ENCODE peak calls at places on chromosome 1, in six cellular contexts. O is Caco-2, V is AG04449, F is neural crest cell, Y is omental fat pad, I is Calu3. H is an unnamed sample.

GRCh38 chr1:214259353-214259982 is 21.5 kb upstream of the SMYD2 start:
- DNase-seq in O (no peak), I (no peak), Y (no peak), V (no peak), F (no peak), H (no peak)

GRCh38 chr1:117318456-117318855 is 48.8 kb upstream of the MAN1A2 start:
- DNase-seq in F (no peak), Y (no peak), O (no peak), I (no peak), V (no peak), H (no peak)

GRCh38 chr1:116934586-116935207 is 25.0 kb downstream of the PTGFRN start:
- DNase-seq in F (no peak), I (no peak), Y (no peak), O (no peak), V (no peak), H (peak)

GRCh38 chr1:201594575-201595245 is 55.8 kb downstream of the NAV1 start:
- DNase-seq in V (no peak), Y (no peak), O (no peak), F (peak), I (peak), H (no peak)

GRCh38 chr1:11749203-11749689 is 12.7 kb upstream of the C1orf167 start:
- DNase-seq in F (no peak), V (no peak), Y (no peak), I (peak), O (peak), H (peak)

GRCh38 chr1:2234762-2235113 is 6.6 kb downstream of the SKI start:
- DNase-seq in I (no peak), F (no peak), Y (no peak), V (no peak), O (no peak), H (no peak)

GRCh38 chr1:211653907-211654553 is 21.4 kb downstream of the NEK2 start:
- DNase-seq in I (no peak), F (no peak), V (no peak), Y (no peak), O (no peak), H (no peak)

GRCh38 chr1:21338568-21339401 is 48.5 kb upstream of the ECE1 start:
- DNase-seq in F (no peak), V (no peak), I (peak), Y (no peak), O (peak), H (no peak)

GRCh38 chr1:6743189-6744101 is 41.8 kb upstream of the CAMTA1 start:
- DNase-seq in Y (no peak), I (peak), O (no peak), F (no peak), V (peak), H (peak)

GRCh38 chr1:221556435-221556834 is 185.5 kb downstream of the DUSP10 start:
- DNase-seq in Y (no peak), F (no peak), I (no peak), V (no peak), O (no peak), H (no peak)

GRCh38 chr1:221555689-221556433 is 186.0 kb downstream of the DUSP10 start:
- DNase-seq in Y (no peak), I (no peak), V (no peak), F (no peak), O (no peak), H (no peak)

GRCh38 chr1:221562542-221563475 is 179.1 kb downstream of the DUSP10 start:
- DNase-seq in Y (no peak), O (no peak), I (no peak), F (no peak), V (no peak), H (no peak)

DNA sequence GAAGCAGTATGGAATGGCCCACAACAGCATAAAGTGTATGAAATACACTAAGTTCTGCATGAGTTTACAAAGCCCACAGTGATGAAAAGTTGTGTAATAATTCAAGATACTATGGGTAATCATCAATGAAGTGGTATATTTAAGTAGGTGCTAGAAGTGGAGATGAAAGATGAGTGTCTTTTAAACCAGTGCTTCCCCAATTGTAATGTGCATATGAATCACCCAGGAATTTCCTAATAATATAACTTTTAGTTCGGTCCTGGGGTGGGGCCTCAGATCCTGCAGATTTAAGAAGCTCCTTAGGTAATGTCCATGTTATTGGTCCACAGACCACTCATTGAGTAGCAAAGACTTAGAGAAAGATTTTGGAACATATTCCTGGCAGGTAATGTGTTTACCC is 184.9 kb downstream of the DUSP10 start:
- DNase-seq in V (no peak), I (no peak), O (no peak), F (no peak), Y (no peak), H (no peak)
- TF ChIP-seq CTCF in V (no peak), I (no peak), O (no peak), F (no peak), Y (no peak), H (no peak)

GRCh38 chr1:118461154-118461553 is 276.1 kb upstream of the SPAG17 start:
- DNase-seq in Y (no peak), I (no peak), F (no peak), V (no peak), O (no peak), H (no peak)
- TF ChIP-seq CTCF in Y (no peak), I (no peak), F (peak), V (no peak), O (no peak), H (no peak)

GRCh38 chr1:31976401-31976800 is 37.3 kb upstream of the KHDRBS1 start:
- DNase-seq in F (no peak), Y (no peak), O (no peak), V (no peak), I (no peak), H (no peak)

GRCh38 chr1:31980835-31981782 is 32.6 kb upstream of the KHDRBS1 start:
- DNase-seq in I (no peak), O (no peak), F (no peak), V (no peak), Y (no peak), H (no peak)

GRCh38 chr1:31981976-31982375 is 31.7 kb upstream of the KHDRBS1 start:
- DNase-seq in Y (no peak), V (no peak), O (no peak), I (no peak), F (no peak), H (no peak)

GRCh38 chr1:31978853-31979400 is 34.7 kb upstream of the KHDRBS1 start:
- DNase-seq in F (no peak), V (no peak), I (no peak), Y (no peak), O (no peak), H (no peak)

DNA sequence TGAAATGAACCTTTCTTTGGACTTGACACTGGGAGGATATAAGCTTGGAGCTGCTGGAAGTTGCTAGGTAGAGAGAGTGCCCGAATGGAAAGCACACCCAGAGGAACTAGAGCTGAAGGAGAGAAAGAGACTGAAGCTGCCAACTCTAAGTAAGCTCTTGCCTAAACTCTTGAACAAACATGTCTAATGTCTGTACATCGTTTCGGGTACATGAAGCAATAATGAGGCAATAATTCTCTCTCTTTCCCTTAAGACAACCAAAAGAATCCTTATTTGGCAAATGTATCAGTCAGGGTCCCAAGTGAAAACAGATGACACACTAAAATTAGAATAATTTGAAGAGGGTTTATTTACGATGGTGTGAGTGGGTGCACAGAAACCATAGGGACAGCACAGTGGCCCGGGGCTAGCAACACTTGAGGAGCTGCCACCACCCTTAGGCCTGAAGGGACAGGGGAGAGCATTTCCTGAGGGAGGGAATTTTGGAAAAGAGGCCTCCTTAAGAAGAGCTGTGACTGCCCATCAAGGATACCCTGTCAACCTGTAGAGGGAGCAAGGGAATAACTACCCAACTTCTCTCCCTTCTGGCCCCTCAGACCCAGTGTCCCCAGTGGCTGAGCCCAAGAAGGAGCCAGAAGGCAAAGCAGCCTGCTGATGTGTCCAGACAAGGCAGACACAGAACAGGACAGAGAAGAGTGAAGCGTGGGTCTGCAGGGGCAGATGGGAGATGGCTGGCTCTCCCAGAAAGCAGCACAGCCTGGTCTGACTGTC is 36.1 kb upstream of the KHDRBS1 start:
- DNase-seq in V (peak), O (peak), Y (no peak), F (no peak), I (peak), H (no peak)
- TF ChIP-seq CTCF in V (peak), O (peak), Y (no peak), F (peak), I (peak), H (no peak)

DNA sequence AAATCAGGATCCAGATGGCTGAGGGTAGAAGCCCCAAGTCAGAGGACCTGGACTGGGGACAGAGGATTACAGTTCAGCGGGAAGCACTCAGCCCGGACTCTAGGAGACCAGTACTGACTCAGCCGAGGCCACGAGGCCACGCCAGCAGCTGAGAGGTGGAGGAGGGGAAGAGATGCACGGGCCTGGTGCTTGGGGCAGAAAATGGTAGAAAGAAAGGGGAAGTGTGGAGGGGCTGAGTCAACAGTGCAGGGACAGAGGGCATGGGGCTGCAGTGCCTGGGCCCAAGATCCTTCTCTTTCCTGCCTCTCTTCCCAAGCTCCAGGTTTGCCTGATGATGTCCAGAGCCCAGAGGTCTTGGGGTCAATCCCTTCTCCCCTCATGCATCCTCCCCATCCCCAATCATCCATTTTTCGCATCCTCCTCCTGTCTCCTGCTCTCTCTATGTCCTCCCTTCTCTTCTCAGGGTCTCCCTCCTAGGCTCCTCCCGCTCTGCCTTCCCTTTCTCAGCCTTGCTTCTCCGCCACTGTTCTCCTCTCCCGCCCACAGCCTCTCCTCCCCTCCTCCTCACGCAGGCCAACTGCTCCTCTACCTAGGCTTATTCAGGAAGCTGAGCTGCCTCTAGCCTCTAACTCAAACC is 7.7 kb downstream of the ARHGEF2 start:
- DNase-seq in Y (no peak), V (no peak), F (no peak), I (no peak), O (no peak), H (peak)
- TF ChIP-seq CTCF in Y (no peak), V (no peak), F (no peak), I (no peak), O (no peak), H (no peak)

GRCh38 chr1:243751506-243751905 is 98.5 kb downstream of the AKT3 start:
- DNase-seq in F (no peak), I (no peak), O (no peak), V (no peak), Y (no peak), H (no peak)
- TF ChIP-seq CTCF in F (no peak), I (no peak), O (no peak), V (no peak), Y (no peak), H (no peak)

GRCh38 chr1:166876540-166876838 is 425 bp upstream of the TADA1 start:
- DNase-seq in I (no peak), V (no peak), F (no peak), Y (no peak), O (no peak), H (no peak)
- TF ChIP-seq CTCF in I (peak), V (peak), F (peak), Y (no peak), O (peak), H (no peak)

GRCh38 chr1:94555091-94555490 is 13.5 kb upstream of the F3 start:
- DNase-seq in I (no peak), Y (no peak), O (no peak), V (no peak), F (no peak), H (no peak)

GRCh38 chr1:94562502-94563260 is 21.1 kb upstream of the F3 start:
- DNase-seq in O (peak), I (peak), F (peak), Y (no peak), V (no peak), H (no peak)

GRCh38 chr1:94554611-94555010 is 13.1 kb upstream of the F3 start:
- DNase-seq in O (no peak), V (no peak), F (no peak), Y (no peak), I (no peak), H (no peak)

GRCh38 chr1:94559921-94560320 is 18.4 kb upstream of the F3 start:
- DNase-seq in Y (no peak), V (no peak), O (no peak), I (no peak), F (no peak), H (no peak)

DNA sequence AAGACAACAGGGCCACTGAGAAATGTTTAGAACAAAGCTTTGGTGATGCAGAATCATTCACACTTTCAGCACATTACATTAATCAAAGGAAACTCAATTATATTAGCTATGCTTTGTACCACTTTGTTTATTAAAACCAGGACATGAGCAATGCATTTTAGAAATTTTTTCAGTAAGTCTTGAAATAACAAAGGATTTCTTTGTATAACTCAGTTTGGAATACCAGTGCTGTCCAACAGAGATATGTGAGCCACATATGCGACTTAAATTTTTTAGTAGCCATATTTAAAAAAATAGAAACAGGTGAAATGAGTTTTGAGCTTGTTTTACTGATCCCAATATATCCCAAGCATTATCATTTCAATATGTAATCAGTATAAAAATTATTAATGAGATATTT is 18.8 kb upstream of the F3 start:
- DNase-seq in F (no peak), Y (no peak), V (no peak), O (no peak), I (no peak), H (no peak)
- TF ChIP-seq CTCF in F (peak), Y (no peak), V (no peak), O (no peak), I (no peak), H (no peak)

DNA sequence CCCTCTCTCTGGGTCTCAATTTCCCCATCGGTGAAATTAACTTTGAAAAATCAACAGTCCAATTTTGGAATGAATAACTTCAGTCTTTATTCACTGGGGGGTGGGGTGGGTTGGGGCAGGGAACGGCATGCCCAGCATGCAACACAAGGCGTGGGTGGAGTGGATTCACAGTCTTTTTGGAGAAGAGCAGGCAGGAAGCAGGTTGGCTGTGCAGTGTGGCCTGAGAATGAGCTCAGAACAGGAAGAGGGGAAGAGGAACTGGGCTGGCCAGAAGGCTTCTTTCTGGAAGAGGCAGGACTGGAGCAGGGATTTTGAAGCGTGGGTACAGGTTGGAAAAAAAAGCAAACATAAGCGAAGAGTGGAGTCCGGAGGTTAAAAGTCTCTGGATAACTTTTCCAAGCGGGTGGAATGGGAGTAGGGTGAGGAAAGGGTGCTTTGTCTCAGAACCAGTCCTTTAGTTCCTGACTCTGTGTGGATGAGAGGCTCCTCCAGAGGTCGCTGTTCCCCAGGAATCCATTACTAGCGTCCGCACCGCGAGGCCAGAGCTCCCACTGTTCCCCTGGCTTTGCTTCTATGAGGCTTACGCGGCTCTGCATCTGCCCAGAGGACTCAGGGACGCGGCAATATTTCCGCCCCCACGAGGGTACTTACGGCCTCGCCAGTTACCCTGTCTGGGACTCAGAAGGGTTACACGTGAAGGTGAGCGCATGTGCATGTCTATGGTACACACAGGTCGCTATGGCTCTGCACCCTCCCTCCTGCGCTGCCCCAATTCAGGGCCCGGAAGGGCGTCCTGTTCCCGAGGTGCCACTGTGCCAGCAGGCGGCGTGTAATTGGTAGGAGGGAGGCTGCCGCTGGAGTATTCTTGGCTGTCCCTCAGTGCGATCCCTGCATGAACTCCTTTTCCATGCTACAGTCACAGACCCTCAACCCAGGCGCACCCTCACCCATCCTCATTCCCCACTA is 5.5 kb upstream of the FOXD2 start:
- DNase-seq in V (no peak), F (peak), O (no peak), Y (peak), I (no peak), H (peak)
- TF ChIP-seq CTCF in V (peak), F (peak), O (peak), Y (no peak), I (no peak), H (peak)

DNA sequence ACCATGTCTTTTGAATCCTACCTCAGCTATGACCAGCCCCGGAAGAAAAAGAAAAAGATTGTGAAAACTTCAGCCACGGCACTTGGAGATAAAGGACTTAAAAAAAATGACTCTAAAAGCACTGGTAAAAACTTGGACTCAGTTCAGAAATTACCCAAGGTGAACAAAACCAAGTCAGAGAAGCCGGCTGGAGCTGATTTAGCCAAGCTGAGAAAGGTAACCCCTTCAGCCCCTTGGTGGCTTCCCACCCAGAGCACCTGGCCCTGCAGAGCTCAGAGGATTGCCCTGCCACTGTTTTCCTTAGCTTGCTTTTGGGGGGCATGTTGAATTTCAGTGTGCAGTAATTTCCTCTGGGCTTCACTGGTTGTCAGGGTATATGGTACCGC is 8.5 kb downstream of the ELOA start:
- DNase-seq in V (no peak), O (no peak), I (no peak), F (no peak), Y (no peak), H (no peak)
- TF ChIP-seq CTCF in V (no peak), O (no peak), I (peak), F (no peak), Y (no peak), H (no peak)

H was measured in GM20000.